ENCODE peak calls at places on chromosomes 6 and 20, in seven cellular contexts. S, M, K, Z, B, V and J are unnamed samples.

GRCh38 chr6:163579111-163579879 is 164.8 kb downstream of the QKI start:
- DNase-seq in M (no peak), S (no peak), Z (no peak), V (no peak), K (no peak), B (no peak), J (peak)

GRCh38 chr20:2872304-2873009 is 824 bp upstream of the PTPRA start:
- DNase-seq in K (peak), B (peak), V (peak), M (peak), S (peak), Z (peak), J (peak)

GRCh38 chr20:63947638-63948456 is 8.4 kb downstream of the UCKL1 start:
- DNase-seq in M (no peak), V (no peak), S (no peak), B (no peak), K (no peak), Z (no peak), J (no peak)

GRCh38 chr20:4736875-4737274 is 15.2 kb downstream of the PRND start:
- DNase-seq in K (no peak), M (no peak), V (no peak), S (no peak), B (no peak), Z (no peak), J (no peak)

GRCh38 chr6:112086744-112087135 is 542 bp downstream of the TUBE1 start:
- DNase-seq in K (no peak), S (no peak), Z (no peak), M (no peak), B (peak), V (no peak), J (no peak)

GRCh38 chr20:46011631-46012482 is 3.1 kb downstream of the MMP9 start:
- DNase-seq in V (peak), S (no peak), B (peak), Z (peak), K (no peak), M (no peak), J (peak)

GRCh38 chr6:100731411-100731810 is 149.7 kb downstream of the ASCC3 start:
- DNase-seq in K (no peak), B (no peak), V (no peak), M (no peak), S (no peak), Z (no peak), J (no peak)

GRCh38 chr20:14838663-14839650 is 501.5 kb upstream of the FLRT3 start:
- DNase-seq in M (no peak), B (no peak), K (no peak), S (peak), V (no peak), Z (no peak), J (no peak)

GRCh38 chr20:36144336-36144735 is 10.2 kb upstream of the EPB41L1 start:
- DNase-seq in S (no peak), Z (no peak), V (no peak), B (no peak), M (no peak), K (no peak), J (no peak)

GRCh38 chr6:142839686-142840040 is 105.3 kb downstream of the HIVEP2 start:
- DNase-seq in V (no peak), M (no peak), S (no peak), B (no peak), Z (no peak), K (no peak), J (no peak)

GRCh38 chr6:26554669-26555504 is 16.7 kb downstream of the HMGN4 start:
- DNase-seq in B (peak), Z (no peak), K (no peak), V (no peak), M (no peak), S (no peak), J (no peak)

GRCh38 chr20:62364911-62365736 is 2.0 kb downstream of the LAMA5 start:
- DNase-seq in Z (no peak), V (peak), M (no peak), K (peak), B (no peak), S (no peak), J (no peak)

GRCh38 chr6:88165087-88165876 is 865 bp downstream of the CNR1 start:
- DNase-seq in S (no peak), B (no peak), K (no peak), V (no peak), Z (no peak), M (no peak), J (no peak)

GRCh38 chr6:88163576-88163975 is 2.6 kb downstream of the CNR1 start:
- DNase-seq in S (no peak), B (peak), K (no peak), V (no peak), M (no peak), Z (no peak), J (no peak)

GRCh38 chr6:88165877-88166492 is at the start of gene CNR1:
- DNase-seq in K (no peak), S (peak), B (peak), Z (no peak), V (peak), M (no peak), J (no peak)

GRCh38 chr6:88161921-88162320 is 4.2 kb downstream of the CNR1 start:
- DNase-seq in M (no peak), S (no peak), B (no peak), V (no peak), Z (no peak), K (no peak), J (no peak)

GRCh38 chr6:88164061-88164460 is 2.1 kb downstream of the CNR1 start:
- DNase-seq in M (no peak), Z (no peak), K (no peak), V (no peak), B (peak), S (no peak), J (no peak)
- H3K4me3 ChIP-seq in M (no peak), Z (peak), K (no peak), V (no peak), B (peak), S (no peak), J (no peak)

GRCh38 chr6:77461796-77462195 is 1.5 kb downstream of the HTR1B start:
- DNase-seq in S (no peak), Z (no peak), M (no peak), K (no peak), B (no peak), V (no peak), J (no peak)
- H3K4me3 ChIP-seq in S (no peak), Z (no peak), M (no peak), K (peak), B (no peak), V (no peak), J (no peak)

GRCh38 chr6:22221630-22222029 is 75.2 kb downstream of the PRL start:
- DNase-seq in B (no peak), S (no peak), V (no peak), K (no peak), M (no peak), Z (no peak), J (no peak)

GRCh38 chr6:22221211-22221610 is 75.6 kb downstream of the PRL start:
- DNase-seq in M (no peak), K (no peak), Z (no peak), V (no peak), B (no peak), S (no peak), J (no peak)

GRCh38 chr6:22219916-22220315 is 76.9 kb downstream of the PRL start:
- DNase-seq in V (no peak), Z (no peak), M (no peak), S (no peak), B (no peak), K (no peak), J (no peak)

GRCh38 chr6:22218410-22218809 is 78.4 kb downstream of the PRL start:
- DNase-seq in M (no peak), V (no peak), S (no peak), K (no peak), B (no peak), Z (no peak), J (no peak)

DNA sequence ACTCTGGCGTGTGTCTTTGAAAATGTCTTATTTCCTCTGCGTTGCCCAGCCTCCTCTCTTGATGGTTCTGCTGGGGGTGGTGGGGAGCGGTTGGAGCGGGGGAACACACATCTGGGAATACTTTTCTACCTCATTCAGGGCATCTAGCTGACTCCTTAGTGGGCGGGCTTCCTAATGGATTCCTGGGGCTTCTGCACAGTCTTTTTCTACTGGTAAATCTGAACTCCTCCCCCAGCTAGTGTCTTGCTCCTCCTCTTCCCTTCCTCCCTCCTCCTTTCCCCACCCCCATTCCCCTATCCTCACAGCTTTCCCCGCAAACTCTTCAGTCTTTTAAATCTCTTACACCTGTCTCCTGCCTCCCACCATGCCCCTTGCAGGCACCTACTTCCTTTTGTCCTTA is 74.4 kb downstream of the PRL start:
- DNase-seq in B (no peak), S (no peak), V (no peak), Z (no peak), M (no peak), K (no peak), J (no peak)
- H3K4me3 ChIP-seq in B (no peak), S (no peak), V (no peak), Z (no peak), M (no peak), K (no peak), J (no peak)

GRCh38 chr20:47857994-47858557 is 72.8 kb upstream of the SULF2 start:
- DNase-seq in V (peak), M (no peak), S (peak), K (peak), Z (no peak), B (no peak), J (no peak)
- H3K4me3 ChIP-seq in V (no peak), M (no peak), S (no peak), K (peak), Z (no peak), B (no peak), J (no peak)

GRCh38 chr20:53897884-53898557 is 172.4 kb downstream of the BCAS1 start:
- DNase-seq in S (no peak), B (no peak), V (peak), M (no peak), Z (peak), K (no peak), J (no peak)

GRCh38 chr20:53900380-53900999 is 169.9 kb downstream of the BCAS1 start:
- DNase-seq in V (no peak), M (no peak), B (no peak), Z (no peak), S (no peak), K (no peak), J (no peak)

GRCh38 chr20:53901064-53901463 is 169.3 kb downstream of the BCAS1 start:
- DNase-seq in S (no peak), K (no peak), B (no peak), V (no peak), Z (peak), M (no peak), J (no peak)

GRCh38 chr20:53898558-53898931 is 171.8 kb downstream of the BCAS1 start:
- DNase-seq in K (no peak), V (no peak), Z (no peak), S (no peak), B (no peak), M (no peak), J (no peak)

DNA sequence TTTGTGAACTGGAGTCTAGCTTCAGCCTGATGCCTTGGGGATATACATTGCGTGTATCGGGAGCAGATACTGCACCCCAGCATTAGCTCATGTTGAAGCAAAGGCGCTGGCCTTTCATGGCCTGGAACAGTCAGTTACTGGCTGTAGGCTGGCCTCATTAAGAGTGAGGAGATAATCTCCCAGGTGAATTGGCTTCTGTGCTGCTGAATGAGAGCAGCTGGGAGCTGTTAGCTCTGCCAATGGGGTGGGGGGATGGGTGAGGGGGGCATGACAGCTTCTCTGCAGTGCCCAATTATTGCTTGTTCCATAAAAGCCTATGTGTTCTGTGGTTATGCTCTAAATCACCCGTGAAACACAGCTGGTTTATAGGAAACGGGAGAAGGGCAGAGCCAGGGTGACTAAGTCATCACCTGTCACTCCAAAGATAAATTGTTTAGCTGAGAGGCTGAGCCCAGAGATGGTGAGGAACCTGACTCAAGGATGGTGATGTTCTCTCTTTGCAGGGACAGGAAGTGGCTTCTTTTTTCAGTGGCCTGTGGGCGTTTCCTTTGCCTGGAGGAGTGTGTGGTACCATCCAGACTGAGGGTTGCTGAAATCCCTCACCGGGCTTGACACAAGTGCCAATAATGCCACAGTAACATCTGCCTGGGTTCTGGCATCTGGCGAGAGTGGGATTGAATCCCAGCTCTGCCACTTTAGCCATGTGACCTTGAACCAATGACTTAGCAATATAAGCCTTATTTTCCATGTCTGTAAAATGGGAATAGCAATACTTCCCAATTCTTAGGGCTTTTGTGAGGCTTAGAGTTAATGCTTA is 170.8 kb downstream of the BCAS1 start:
- DNase-seq in S (peak), Z (peak), V (no peak), B (peak), M (peak), K (no peak), J (peak)
- H3K4me3 ChIP-seq in S (no peak), Z (no peak), V (no peak), B (peak), M (no peak), K (no peak), J (no peak)

DNA sequence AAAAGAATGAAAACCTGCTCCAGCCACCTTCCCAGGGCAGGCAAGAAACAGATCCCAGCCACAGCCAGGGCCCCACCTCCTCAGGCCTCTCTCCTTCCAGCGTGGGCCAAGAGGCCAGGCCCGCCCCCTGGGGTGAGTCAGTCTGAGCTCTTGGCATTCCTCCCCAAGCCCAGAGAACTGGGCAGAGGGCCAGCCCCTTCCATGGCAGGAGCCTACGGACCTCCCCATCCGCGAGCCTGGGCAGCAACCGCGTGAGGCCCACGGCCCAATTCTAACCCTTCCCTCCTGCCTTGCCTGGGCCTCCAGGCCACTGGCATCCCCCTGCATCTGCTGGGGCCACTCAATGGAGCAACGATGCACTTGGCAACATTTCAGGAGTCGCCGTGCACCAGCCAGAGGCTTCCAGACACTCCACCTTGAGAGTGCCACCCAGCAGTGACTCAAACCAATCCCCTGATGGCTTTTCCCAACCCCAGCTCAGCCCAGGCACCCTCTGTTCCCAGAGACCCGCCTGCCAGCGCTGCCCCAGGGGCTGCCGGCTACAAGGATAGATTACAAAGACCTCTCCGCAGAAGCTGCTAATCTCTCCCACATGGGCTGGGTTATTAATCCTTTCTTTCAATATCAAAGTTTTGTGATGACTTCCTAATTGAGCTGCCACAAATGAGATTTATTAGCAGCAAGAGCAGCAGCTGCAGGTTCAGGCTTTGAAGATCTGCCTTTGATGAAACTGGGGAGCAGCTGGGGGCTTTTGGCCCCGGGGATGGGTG is 85.8 kb downstream of the NFATC2 start:
- DNase-seq in S (peak), V (peak), M (no peak), K (peak), B (no peak), Z (peak), J (peak)
- H3K4me3 ChIP-seq in S (no peak), V (peak), M (no peak), K (peak), B (no peak), Z (peak), J (no peak)

GRCh38 chr6:89302936-89303335 is 12.2 kb downstream of the GABRR2 start:
- DNase-seq in Z (no peak), V (no peak), K (no peak), M (no peak), S (no peak), B (no peak), J (no peak)
- H3K4me3 ChIP-seq in Z (no peak), V (no peak), K (no peak), M (no peak), S (no peak), B (no peak), J (no peak)